ENCODE peak calls at places on chromosomes 5 and 9, in ten cellular contexts. One of them, this sample, is unnamed.

GRCh38 chr9:83432104-83432627 is 106.0 kb downstream of the FRMD3 start:
- DNase-seq in RWPE1: no peak
- DNase-seq in lower lobe of right lung: peak
- DNase-seq in GM20000: no peak
- DNase-seq in H1: peak
- DNase-seq in fibroblast of pulmonary artery: peak
- DNase-seq in AG10803: peak
- DNase-seq in neural progenitor cell: peak
- DNase-seq in neural crest cell: no peak
- DNase-seq in CD4-positive, alpha-beta T cell: no peak
- DNase-seq in this sample: no peak

GRCh38 chr9:135330307-135330631 is 149.3 kb upstream of the PPP1R26 start:
- DNase-seq in neural progenitor cell: no peak
- DNase-seq in H1: no peak
- DNase-seq in lower lobe of right lung: no peak
- DNase-seq in GM20000: no peak
- DNase-seq in AG10803: no peak
- DNase-seq in fibroblast of pulmonary artery: no peak
- DNase-seq in neural crest cell: peak
- DNase-seq in CD4-positive, alpha-beta T cell: no peak
- DNase-seq in RWPE1: no peak
- DNase-seq in this sample: no peak

GRCh38 chr9:113131689-113132151 is 19.1 kb upstream of the SLC31A2 start:
- DNase-seq in CD4-positive, alpha-beta T cell: no peak
- DNase-seq in GM20000: no peak
- DNase-seq in fibroblast of pulmonary artery: peak
- DNase-seq in lower lobe of right lung: no peak
- DNase-seq in AG10803: no peak
- DNase-seq in neural progenitor cell: peak
- DNase-seq in H1: no peak
- DNase-seq in RWPE1: peak
- DNase-seq in neural crest cell: peak
- DNase-seq in this sample: peak

GRCh38 chr5:62579761-62580160 is 1.1 kb downstream of the LRRC70 start:
- DNase-seq in neural crest cell: no peak
- DNase-seq in AG10803: no peak
- DNase-seq in RWPE1: no peak
- DNase-seq in CD4-positive, alpha-beta T cell: no peak
- DNase-seq in fibroblast of pulmonary artery: no peak
- DNase-seq in neural progenitor cell: no peak
- DNase-seq in H1: no peak
- DNase-seq in GM20000: no peak
- DNase-seq in lower lobe of right lung: no peak
- DNase-seq in this sample: no peak

GRCh38 chr9:93020151-93020550 is 38.4 kb upstream of the SUSD3 start:
- DNase-seq in GM20000: no peak
- DNase-seq in RWPE1: no peak
- DNase-seq in neural crest cell: no peak
- DNase-seq in lower lobe of right lung: no peak
- DNase-seq in AG10803: no peak
- DNase-seq in CD4-positive, alpha-beta T cell: no peak
- DNase-seq in H1: no peak
- DNase-seq in neural progenitor cell: no peak
- DNase-seq in fibroblast of pulmonary artery: no peak
- DNase-seq in this sample: no peak

GRCh38 chr9:94648191-94648590 is 8.9 kb upstream of the FBP1 start:
- DNase-seq in H1: no peak
- DNase-seq in lower lobe of right lung: no peak
- DNase-seq in CD4-positive, alpha-beta T cell: no peak
- DNase-seq in neural progenitor cell: no peak
- DNase-seq in fibroblast of pulmonary artery: no peak
- DNase-seq in AG10803: no peak
- DNase-seq in GM20000: no peak
- DNase-seq in RWPE1: no peak
- DNase-seq in neural crest cell: no peak
- DNase-seq in this sample: no peak

GRCh38 chr9:123953601-123954011 is 23.7 kb upstream of the DENND1A start:
- DNase-seq in CD4-positive, alpha-beta T cell: no peak
- DNase-seq in lower lobe of right lung: no peak
- DNase-seq in neural crest cell: no peak
- DNase-seq in neural progenitor cell: no peak
- DNase-seq in fibroblast of pulmonary artery: peak
- DNase-seq in RWPE1: no peak
- DNase-seq in H1: no peak
- DNase-seq in GM20000: peak
- DNase-seq in AG10803: no peak
- DNase-seq in this sample: peak

GRCh38 chr5:5344051-5344571 is 78.4 kb upstream of the ICE1 start:
- DNase-seq in RWPE1: no peak
- DNase-seq in CD4-positive, alpha-beta T cell: no peak
- DNase-seq in GM20000: no peak
- DNase-seq in lower lobe of right lung: no peak
- DNase-seq in AG10803: no peak
- DNase-seq in fibroblast of pulmonary artery: peak
- DNase-seq in H1: no peak
- DNase-seq in neural crest cell: no peak
- DNase-seq in neural progenitor cell: no peak
- DNase-seq in this sample: no peak

GRCh38 chr9:27440888-27441740 is 83.0 kb upstream of the IFNK start:
- DNase-seq in GM20000: no peak
- DNase-seq in neural progenitor cell: peak
- DNase-seq in CD4-positive, alpha-beta T cell: no peak
- DNase-seq in neural crest cell: no peak
- DNase-seq in lower lobe of right lung: no peak
- DNase-seq in RWPE1: no peak
- DNase-seq in fibroblast of pulmonary artery: no peak
- DNase-seq in AG10803: no peak
- DNase-seq in H1: no peak
- DNase-seq in this sample: no peak

GRCh38 chr9:125521462-125522327 is 185.3 kb downstream of the MAPKAP1 start:
- DNase-seq in CD4-positive, alpha-beta T cell: peak
- DNase-seq in AG10803: peak
- DNase-seq in neural progenitor cell: no peak
- DNase-seq in lower lobe of right lung: no peak
- DNase-seq in fibroblast of pulmonary artery: peak
- DNase-seq in RWPE1: peak
- DNase-seq in neural crest cell: no peak
- DNase-seq in H1: no peak
- DNase-seq in GM20000: peak
- DNase-seq in this sample: peak

GRCh38 chr5:134227259-134227658 is 1.4 kb upstream of the PPP2CA start:
- DNase-seq in AG10803: peak
- DNase-seq in neural crest cell: no peak
- DNase-seq in fibroblast of pulmonary artery: no peak
- DNase-seq in RWPE1: no peak
- DNase-seq in neural progenitor cell: peak
- DNase-seq in H1: no peak
- DNase-seq in lower lobe of right lung: no peak
- DNase-seq in GM20000: no peak
- DNase-seq in CD4-positive, alpha-beta T cell: no peak
- DNase-seq in this sample: no peak

DNA sequence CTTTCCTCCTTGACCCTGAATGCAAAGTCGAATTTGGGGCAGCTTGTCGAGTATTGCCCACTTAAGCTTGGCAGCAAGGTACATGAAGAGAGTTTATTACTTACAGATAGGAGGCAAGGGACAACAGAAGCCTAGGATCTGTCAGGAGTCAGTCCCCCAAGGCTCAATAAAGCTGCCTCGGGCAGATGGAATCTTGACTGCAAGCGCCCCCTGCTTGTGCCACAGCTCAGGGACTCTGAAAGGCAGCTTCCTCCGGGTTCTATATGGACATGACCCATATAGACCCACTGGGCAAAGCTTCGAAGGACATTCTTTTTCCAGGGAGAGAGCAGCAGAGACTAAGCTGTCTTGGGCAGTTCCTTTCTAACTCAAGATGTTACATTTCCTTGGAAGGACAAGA is 971.5 kb downstream of the EFNA5 start:
- DNase-seq in H1: peak
- DNase-seq in lower lobe of right lung: no peak
- DNase-seq in GM20000: no peak
- DNase-seq in CD4-positive, alpha-beta T cell: no peak
- DNase-seq in neural crest cell: no peak
- DNase-seq in AG10803: no peak
- DNase-seq in fibroblast of pulmonary artery: no peak
- DNase-seq in RWPE1: no peak
- DNase-seq in neural progenitor cell: peak
- DNase-seq in this sample: no peak
- TF ChIP-seq CTCF in H1: peak
- TF ChIP-seq CTCF in lower lobe of right lung: no peak
- TF ChIP-seq CTCF in GM20000: no peak
- TF ChIP-seq CTCF in CD4-positive, alpha-beta T cell: no peak
- TF ChIP-seq CTCF in neural crest cell: no peak
- TF ChIP-seq CTCF in AG10803: no peak
- TF ChIP-seq CTCF in fibroblast of pulmonary artery: no peak
- TF ChIP-seq CTCF in RWPE1: no peak
- TF ChIP-seq CTCF in neural progenitor cell: peak
- TF ChIP-seq CTCF in this sample: no peak

GRCh38 chr5:88883566-88884434 is 816 bp upstream of the MEF2C start:
- DNase-seq in AG10803: peak
- DNase-seq in lower lobe of right lung: peak
- DNase-seq in neural crest cell: peak
- DNase-seq in CD4-positive, alpha-beta T cell: no peak
- DNase-seq in neural progenitor cell: peak
- DNase-seq in GM20000: peak
- DNase-seq in RWPE1: peak
- DNase-seq in fibroblast of pulmonary artery: peak
- DNase-seq in H1: no peak
- DNase-seq in this sample: no peak

GRCh38 chr5:88883059-88883565 is at the start of gene MEF2C:
- DNase-seq in CD4-positive, alpha-beta T cell: no peak
- DNase-seq in neural progenitor cell: peak
- DNase-seq in fibroblast of pulmonary artery: peak
- DNase-seq in neural crest cell: peak
- DNase-seq in lower lobe of right lung: peak
- DNase-seq in H1: no peak
- DNase-seq in AG10803: peak
- DNase-seq in RWPE1: peak
- DNase-seq in GM20000: peak
- DNase-seq in this sample: no peak

GRCh38 chr5:88884435-88884877 is 1.5 kb upstream of the MEF2C start:
- DNase-seq in fibroblast of pulmonary artery: peak
- DNase-seq in neural progenitor cell: no peak
- DNase-seq in AG10803: no peak
- DNase-seq in CD4-positive, alpha-beta T cell: no peak
- DNase-seq in neural crest cell: no peak
- DNase-seq in GM20000: no peak
- DNase-seq in lower lobe of right lung: no peak
- DNase-seq in RWPE1: peak
- DNase-seq in H1: no peak
- DNase-seq in this sample: no peak

GRCh38 chr5:88886252-88886651 is 3.3 kb upstream of the MEF2C start:
- DNase-seq in RWPE1: no peak
- DNase-seq in neural progenitor cell: no peak
- DNase-seq in CD4-positive, alpha-beta T cell: no peak
- DNase-seq in fibroblast of pulmonary artery: no peak
- DNase-seq in lower lobe of right lung: no peak
- DNase-seq in H1: no peak
- DNase-seq in AG10803: no peak
- DNase-seq in GM20000: peak
- DNase-seq in neural crest cell: no peak
- DNase-seq in this sample: no peak

DNA sequence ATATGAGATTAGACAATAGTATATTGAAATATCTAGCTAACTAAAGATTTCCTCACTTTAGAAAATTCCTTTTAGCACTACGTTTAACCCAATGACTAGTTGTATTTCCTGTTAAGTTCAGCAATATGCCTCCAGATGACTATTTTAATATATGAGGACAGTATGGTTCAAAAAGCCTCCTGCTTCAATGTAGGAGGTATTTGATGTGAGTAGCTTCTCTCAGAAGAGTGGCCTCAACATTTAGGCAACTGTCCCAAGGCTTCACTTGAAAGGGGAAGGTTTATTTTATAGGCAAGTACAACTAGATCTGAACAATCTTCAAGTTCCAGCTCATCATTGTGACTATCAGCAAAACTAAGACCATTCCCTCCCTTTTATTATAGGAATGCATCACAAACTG is 2.1 kb upstream of the MEF2C start:
- DNase-seq in neural progenitor cell: no peak
- DNase-seq in H1: no peak
- DNase-seq in AG10803: peak
- DNase-seq in neural crest cell: no peak
- DNase-seq in fibroblast of pulmonary artery: no peak
- DNase-seq in lower lobe of right lung: no peak
- DNase-seq in CD4-positive, alpha-beta T cell: no peak
- DNase-seq in GM20000: no peak
- DNase-seq in RWPE1: no peak
- DNase-seq in this sample: no peak
- TF ChIP-seq CTCF in neural progenitor cell: no peak
- TF ChIP-seq CTCF in H1: no peak
- TF ChIP-seq CTCF in AG10803: no peak
- TF ChIP-seq CTCF in neural crest cell: no peak
- TF ChIP-seq CTCF in fibroblast of pulmonary artery: no peak
- TF ChIP-seq CTCF in lower lobe of right lung: no peak
- TF ChIP-seq CTCF in CD4-positive, alpha-beta T cell: no peak
- TF ChIP-seq CTCF in GM20000: no peak
- TF ChIP-seq CTCF in RWPE1: no peak
- TF ChIP-seq CTCF in this sample: no peak

DNA sequence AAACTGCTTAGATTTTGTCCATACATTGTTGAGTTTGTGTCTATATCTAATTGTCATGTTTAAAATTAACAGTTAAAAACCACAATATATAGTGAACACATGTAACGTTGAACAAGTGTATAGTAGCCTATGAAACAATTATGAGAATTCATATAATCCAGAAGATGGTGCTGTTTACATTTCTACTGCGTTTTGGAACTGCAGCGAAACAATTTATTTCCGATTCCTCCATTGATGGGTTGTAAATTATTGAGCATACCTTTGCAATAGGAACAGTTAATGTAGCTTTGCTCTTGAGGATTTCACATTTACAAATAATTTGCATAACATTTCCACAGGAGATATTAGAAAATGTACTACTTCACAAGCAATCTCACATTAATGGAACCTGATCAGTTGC is 411.8 kb downstream of the CDH10 start:
- DNase-seq in fibroblast of pulmonary artery: no peak
- DNase-seq in neural progenitor cell: no peak
- DNase-seq in CD4-positive, alpha-beta T cell: no peak
- DNase-seq in lower lobe of right lung: no peak
- DNase-seq in neural crest cell: no peak
- DNase-seq in AG10803: no peak
- DNase-seq in GM20000: no peak
- DNase-seq in H1: no peak
- DNase-seq in RWPE1: no peak
- DNase-seq in this sample: no peak
- TF ChIP-seq CTCF in fibroblast of pulmonary artery: no peak
- TF ChIP-seq CTCF in neural progenitor cell: peak
- TF ChIP-seq CTCF in CD4-positive, alpha-beta T cell: no peak
- TF ChIP-seq CTCF in lower lobe of right lung: no peak
- TF ChIP-seq CTCF in neural crest cell: no peak
- TF ChIP-seq CTCF in AG10803: no peak
- TF ChIP-seq CTCF in GM20000: no peak
- TF ChIP-seq CTCF in H1: no peak
- TF ChIP-seq CTCF in RWPE1: peak
- TF ChIP-seq CTCF in this sample: no peak

DNA sequence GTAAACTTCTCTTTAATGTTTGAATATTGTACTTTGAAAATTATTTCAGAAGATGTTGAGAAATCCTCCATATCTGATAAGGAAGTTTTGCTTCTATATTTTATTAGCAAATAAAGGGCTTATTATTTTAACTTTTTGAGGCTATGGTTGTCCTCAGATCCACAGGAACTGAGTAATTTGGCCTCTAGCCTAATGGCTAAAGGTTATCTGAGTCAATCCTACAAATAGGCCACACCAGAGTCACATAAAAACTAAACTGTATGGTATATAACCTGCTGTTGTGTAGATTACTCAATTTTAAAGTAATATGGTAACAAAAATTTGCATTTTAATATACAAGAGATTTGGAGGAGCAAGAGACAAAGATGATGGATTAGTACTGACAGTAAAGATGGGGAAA is 549.2 kb upstream of the GRAMD2B start:
- DNase-seq in AG10803: no peak
- DNase-seq in fibroblast of pulmonary artery: no peak
- DNase-seq in CD4-positive, alpha-beta T cell: no peak
- DNase-seq in lower lobe of right lung: no peak
- DNase-seq in H1: no peak
- DNase-seq in neural crest cell: no peak
- DNase-seq in GM20000: no peak
- DNase-seq in neural progenitor cell: no peak
- DNase-seq in RWPE1: no peak
- DNase-seq in this sample: no peak
- TF ChIP-seq CTCF in AG10803: no peak
- TF ChIP-seq CTCF in fibroblast of pulmonary artery: no peak
- TF ChIP-seq CTCF in CD4-positive, alpha-beta T cell: no peak
- TF ChIP-seq CTCF in lower lobe of right lung: no peak
- TF ChIP-seq CTCF in H1: no peak
- TF ChIP-seq CTCF in neural crest cell: no peak
- TF ChIP-seq CTCF in GM20000: no peak
- TF ChIP-seq CTCF in neural progenitor cell: no peak
- TF ChIP-seq CTCF in RWPE1: no peak
- TF ChIP-seq CTCF in this sample: no peak

This sample was measured in activated CD8-positive, alpha-beta T cell treated with anti-CD3 and anti-CD28 coated beads for 36 hours.